ENCODE peak calls at places on chromosomes 12 and 14, in six cellular contexts. Q, P, E, O, H and T are unnamed samples.
A peak's percentile ranks its signal among the peaks of the same experiment; 100 is the strongest.

GRCh38 chr14:36315159-36315853 is 5.1 kb downstream of the MBIP start:
- DNase-seq in Q (no peak), P (no peak), E (no peak), O (no peak), H (no peak), T (no peak)

GRCh38 chr12:27261866-27262265 is 17.8 kb downstream of the STK38L start:
- DNase-seq in Q (no peak), P (no peak), E (no peak), O (no peak), H (no peak), T (no peak)

GRCh38 chr12:20490213-20490612 is 121.9 kb downstream of the PDE3A start:
- DNase-seq in Q (no peak), P (no peak), E (no peak), O (no peak), H (no peak), T (no peak)

GRCh38 chr14:56175773-56176172 is 57.6 kb downstream of the PELI2 start:
- DNase-seq in Q (no peak), P (no peak), E (no peak), O (no peak), H (no peak), T (no peak)

GRCh38 chr12:44224399-44224798 is 388.5 kb downstream of the TMEM117 start:
- DNase-seq in Q (no peak), P (no peak), E (no peak), O (no peak), H (no peak), T (no peak)

GRCh38 chr12:3417937-3418336 is 73.1 kb upstream of the PRMT8 start:
- DNase-seq in Q (no peak), P (no peak), E (no peak), O (no peak), H (no peak), T (no peak)

GRCh38 chr12:51181558-51181957 is 8.6 kb upstream of the TFCP2 start:
- DNase-seq in Q (no peak), P (no peak), E (no peak), O (no peak), H (no peak), T (no peak)

GRCh38 chr12:7349418-7349817 is 45.5 kb downstream of the ACSM4 start:
- DNase-seq in Q (no peak), P (no peak), E (no peak), O (no peak), H (no peak), T (no peak)

GRCh38 chr12:49537709-49538601 is 875 bp upstream of the KCNH3 start:
- DNase-seq in Q (peak; percentile 23), P (peak; percentile 31), E (peak; percentile 89), O (no peak), H (peak; percentile 32), T (no peak)

GRCh38 chr14:56751471-56751870 is 58.8 kb downstream of the OTX2 start:
- DNase-seq in Q (no peak), P (no peak), E (no peak), O (no peak), H (no peak), T (no peak)

GRCh38 chr12:133174901-133175300 is 6.4 kb upstream of the ZNF268 start:
- DNase-seq in Q (no peak), P (no peak), E (no peak), O (no peak), H (no peak), T (no peak)
- H3K9me3 ChIP-seq in Q (peaks cover 14% of the 10 kb centered on the region), P (peaks cover 11% of the 10 kb centered on the region), E (peaks cover 84% of the 10 kb centered on the region), O (peaks cover 80% of the 10 kb centered on the region), H (peaks cover 36% of the 10 kb centered on the region), T (peaks cover 3% of the 10 kb centered on the region)

DNA sequence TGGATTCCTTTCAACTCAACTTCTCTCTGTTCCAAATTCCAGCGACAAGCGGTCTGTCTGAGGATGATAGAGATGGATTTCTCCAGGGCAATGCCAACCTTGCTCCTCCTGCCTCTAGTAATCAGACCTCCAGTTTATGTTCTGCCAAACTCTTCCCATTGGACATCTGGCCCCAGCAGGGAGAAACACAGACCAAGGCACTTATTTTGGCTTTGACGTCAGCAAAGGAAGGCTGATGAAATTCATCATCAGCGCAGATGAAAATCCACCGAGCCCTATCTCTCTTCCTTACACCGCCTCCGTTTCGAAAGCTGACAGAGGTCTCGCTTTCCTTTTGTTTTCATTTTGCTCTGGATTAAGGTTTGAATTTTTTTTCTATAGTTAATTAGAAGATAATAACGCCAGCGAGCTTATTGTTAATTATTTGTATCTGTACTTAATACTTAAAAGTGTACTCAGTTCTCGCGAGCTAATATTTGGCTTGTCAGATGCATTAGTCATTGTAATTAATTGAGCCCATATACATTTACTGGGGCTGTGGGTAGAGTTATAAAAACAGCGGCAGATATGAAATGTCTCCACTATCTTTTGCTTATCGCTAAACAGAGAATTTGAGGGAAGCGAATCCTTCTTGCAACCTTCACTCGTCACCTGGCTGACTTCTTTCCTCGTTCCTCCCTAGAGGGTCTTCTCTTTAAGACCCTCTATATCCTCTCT is 35.9 kb upstream of the MED13L start:
- DNase-seq in Q (no peak), P (no peak), E (no peak), O (no peak), H (no peak), T (no peak)
- H3K9me3 ChIP-seq in Q (no peaks in the 10 kb centered on the region), P (peaks cover 7% of the 10 kb centered on the region), E (peaks cover 10% of the 10 kb centered on the region), O (peaks cover 12% of the 10 kb centered on the region), H (peaks cover 10% of the 10 kb centered on the region), T (no peaks in the 10 kb centered on the region)

GRCh38 chr14:27389402-27389801 is 791.6 kb upstream of the NOVA1 start:
- DNase-seq in Q (no peak), P (no peak), E (no peak), O (no peak), H (no peak), T (no peak)
- H3K9me3 ChIP-seq in Q (no peaks in the 10 kb centered on the region), P (no peaks in the 10 kb centered on the region), E (no peaks in the 10 kb centered on the region), O (no peaks in the 10 kb centered on the region), H (peaks cover 15% of the 10 kb centered on the region), T (no peaks in the 10 kb centered on the region)

DNA sequence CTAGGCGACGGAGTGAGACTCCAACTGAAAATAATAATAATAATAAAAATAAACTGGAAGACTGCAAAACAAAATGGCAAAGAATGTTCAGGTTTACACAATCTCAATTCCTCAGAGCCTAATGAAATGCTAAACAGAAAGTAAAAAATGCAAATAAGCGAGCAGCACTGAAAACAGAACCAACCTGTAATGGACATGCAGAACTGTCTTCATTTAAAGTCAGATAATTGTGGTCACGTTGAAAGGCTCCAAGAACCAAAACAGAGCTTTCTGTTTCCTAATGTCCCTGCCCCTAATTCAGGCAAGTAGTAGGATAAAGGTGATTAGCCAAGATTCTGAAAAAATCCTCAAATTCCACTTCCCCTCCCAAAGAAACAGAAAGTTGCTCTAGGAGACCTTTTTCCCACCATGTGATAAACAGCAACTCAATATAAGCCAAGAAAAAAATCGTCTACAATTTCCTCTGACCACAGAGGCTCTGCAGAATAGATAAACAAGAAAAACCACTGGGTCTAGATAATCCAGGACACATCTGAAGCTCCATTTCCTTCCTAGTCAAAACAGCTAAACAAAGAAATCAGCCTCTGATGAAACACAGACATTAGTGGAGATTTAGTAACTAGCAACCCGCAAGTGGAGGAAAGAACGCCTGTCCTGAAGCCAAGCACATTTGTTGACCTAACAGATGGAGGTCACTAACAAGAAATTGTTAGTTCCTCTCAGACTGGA is 3.0 kb downstream of the MIS18BP1 start:
- DNase-seq in Q (no peak), P (peak; percentile 45), E (no peak), O (no peak), H (peak; percentile 45), T (no peak)
- H3K9me3 ChIP-seq in Q (no peaks in the 10 kb centered on the region), P (no peaks in the 10 kb centered on the region), E (peaks cover 11% of the 10 kb centered on the region), O (no peaks in the 10 kb centered on the region), H (no peaks in the 10 kb centered on the region), T (peaks cover 3% of the 10 kb centered on the region)

DNA sequence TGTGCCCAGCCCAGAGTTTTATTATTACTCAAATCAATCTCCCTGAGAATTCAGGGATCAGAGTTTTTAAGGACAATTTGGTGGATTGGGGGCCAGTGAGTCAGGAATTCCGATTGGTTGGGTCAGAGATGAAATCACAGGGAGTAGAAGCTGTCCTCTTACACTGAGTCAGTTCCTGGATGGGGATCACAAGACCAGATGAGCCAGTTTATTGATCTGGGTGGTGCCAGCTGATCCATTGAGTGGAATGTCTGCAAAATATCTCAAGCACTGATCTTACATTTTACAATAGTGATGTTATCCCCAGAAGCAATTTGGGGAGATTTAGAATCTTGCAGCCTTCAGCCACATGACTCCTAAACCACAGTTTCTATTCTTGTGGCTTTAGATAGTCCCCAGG is 89.1 kb upstream of the CNOT2 start:
- DNase-seq in Q (no peak), P (no peak), E (no peak), O (no peak), H (no peak), T (no peak)
- H3K9me3 ChIP-seq in Q (peaks cover 4% of the 10 kb centered on the region), P (peaks cover 15% of the 10 kb centered on the region), E (peaks cover 58% of the 10 kb centered on the region), O (peaks cover 39% of the 10 kb centered on the region), H (peaks cover 39% of the 10 kb centered on the region), T (no peaks in the 10 kb centered on the region)

GRCh38 chr12:53929527-53929926 is 9.1 kb upstream of the HOXC13 start:
- DNase-seq in Q (no peak), P (no peak), E (no peak), O (no peak), H (no peak), T (no peak)

GRCh38 chr12:53932915-53933314 is 5.7 kb upstream of the HOXC13 start:
- DNase-seq in Q (no peak), P (no peak), E (no peak), O (no peak), H (no peak), T (no peak)

GRCh38 chr12:53935562-53936341 is 2.9 kb upstream of the HOXC13 start:
- DNase-seq in Q (no peak), P (no peak), E (peak; percentile 70), O (no peak), H (no peak), T (no peak)

GRCh38 chr12:53930591-53931255 is 7.9 kb upstream of the HOXC13 start:
- DNase-seq in Q (no peak), P (no peak), E (peak; percentile 62), O (no peak), H (no peak), T (no peak)

GRCh38 chr12:53931844-53932581 is 6.6 kb upstream of the HOXC13 start:
- DNase-seq in Q (no peak), P (no peak), E (no peak), O (no peak), H (no peak), T (no peak)
- H3K9me3 ChIP-seq in Q (no peaks in the 10 kb centered on the region), P (no peaks in the 10 kb centered on the region), E (peaks cover 4% of the 10 kb centered on the region), O (no peaks in the 10 kb centered on the region), H (no peaks in the 10 kb centered on the region), T (no peaks in the 10 kb centered on the region)

GRCh38 chr12:38156497-38157245 is 159.9 kb upstream of the ALG10B start:
- DNase-seq in Q (no peak), P (no peak), E (no peak), O (no peak), H (no peak), T (no peak)

GRCh38 chr12:38154096-38155019 is 162.2 kb upstream of the ALG10B start:
- DNase-seq in Q (no peak), P (no peak), E (peak; percentile 34), O (no peak), H (no peak), T (peak; percentile 70)

GRCh38 chr12:38157274-38157932 is 159.2 kb upstream of the ALG10B start:
- DNase-seq in Q (no peak), P (no peak), E (no peak), O (no peak), H (no peak), T (no peak)

GRCh38 chr12:38155020-38155395 is 161.6 kb upstream of the ALG10B start:
- DNase-seq in Q (no peak), P (no peak), E (no peak), O (no peak), H (no peak), T (no peak)

GRCh38 chr12:38155526-38156496 is 160.8 kb upstream of the ALG10B start:
- DNase-seq in Q (no peak), P (no peak), E (no peak), O (no peak), H (no peak), T (peak; percentile 68)
- H3K9me3 ChIP-seq in Q (no peaks in the 10 kb centered on the region), P (no peaks in the 10 kb centered on the region), E (peaks cover 21% of the 10 kb centered on the region), O (no peaks in the 10 kb centered on the region), H (no peaks in the 10 kb centered on the region), T (no peaks in the 10 kb centered on the region)